ENCODE peak calls at places on chromosome 21, in seven cellular contexts. F, E, V, T, I, S and A are unnamed samples.

GRCh38 chr21:33096426-33096825 is 26.5 kb downstream of the OLIG1 start:
- DNase-seq in F (peak), E (no peak), V (no peak), T (peak), I (no peak), S (no peak), A (no peak)

GRCh38 chr21:31731112-31731801 is 661 bp downstream of the SCAF4 start:
- DNase-seq in F (peak), E (peak), V (peak), T (peak), I (no peak), S (no peak), A (no peak)

GRCh38 chr21:32813265-32813903 is 41.8 kb upstream of the PAXBP1 start:
- DNase-seq in F (peak), E (no peak), V (no peak), T (peak), I (no peak), S (no peak), A (no peak)

GRCh38 chr21:33199516-33200217 is 30.1 kb upstream of the IFNAR2 start:
- DNase-seq in F (peak), E (no peak), V (peak), T (peak), I (peak), S (peak), A (no peak)

GRCh38 chr21:39071623-39072214 is 111.5 kb downstream of the PSMG1 start:
- DNase-seq in F (no peak), E (no peak), V (no peak), T (no peak), I (peak), S (no peak), A (no peak)

GRCh38 chr21:32392299-32392879 is 423 bp downstream of the URB1 start:
- DNase-seq in F (peak), E (no peak), V (no peak), T (peak), I (peak), S (no peak), A (no peak)

GRCh38 chr21:19810779-19811178 is 1187.4 kb upstream of the NCAM2 start:
- DNase-seq in F (no peak), E (no peak), V (no peak), T (no peak), I (no peak), S (no peak), A (no peak)

GRCh38 chr21:16028163-16028562 is 298.4 kb downstream of the USP25 start:
- DNase-seq in F (no peak), E (no peak), V (no peak), T (no peak), I (no peak), S (no peak), A (no peak)

GRCh38 chr21:29104239-29104708 is 26.2 kb upstream of the MAP3K7CL start:
- DNase-seq in F (no peak), E (no peak), V (no peak), T (no peak), I (no peak), S (no peak), A (no peak)

GRCh38 chr21:38486221-38486620 is 12.1 kb downstream of the ERG start:
- DNase-seq in F (no peak), E (no peak), V (no peak), T (no peak), I (peak), S (no peak), A (peak)

GRCh38 chr21:42232176-42232825 is 13.4 kb downstream of the ABCG1 start:
- DNase-seq in F (no peak), E (no peak), V (no peak), T (peak), I (no peak), S (no peak), A (no peak)

GRCh38 chr21:42234464-42235241 is 15.7 kb downstream of the ABCG1 start:
- DNase-seq in F (peak), E (peak), V (peak), T (peak), I (peak), S (no peak), A (no peak)

GRCh38 chr21:42231761-42232160 is 12.8 kb downstream of the ABCG1 start:
- DNase-seq in F (no peak), E (no peak), V (no peak), T (no peak), I (no peak), S (no peak), A (no peak)

GRCh38 chr21:42234026-42234425 is 15.1 kb downstream of the ABCG1 start:
- DNase-seq in F (no peak), E (no peak), V (no peak), T (no peak), I (no peak), S (no peak), A (no peak)

DNA sequence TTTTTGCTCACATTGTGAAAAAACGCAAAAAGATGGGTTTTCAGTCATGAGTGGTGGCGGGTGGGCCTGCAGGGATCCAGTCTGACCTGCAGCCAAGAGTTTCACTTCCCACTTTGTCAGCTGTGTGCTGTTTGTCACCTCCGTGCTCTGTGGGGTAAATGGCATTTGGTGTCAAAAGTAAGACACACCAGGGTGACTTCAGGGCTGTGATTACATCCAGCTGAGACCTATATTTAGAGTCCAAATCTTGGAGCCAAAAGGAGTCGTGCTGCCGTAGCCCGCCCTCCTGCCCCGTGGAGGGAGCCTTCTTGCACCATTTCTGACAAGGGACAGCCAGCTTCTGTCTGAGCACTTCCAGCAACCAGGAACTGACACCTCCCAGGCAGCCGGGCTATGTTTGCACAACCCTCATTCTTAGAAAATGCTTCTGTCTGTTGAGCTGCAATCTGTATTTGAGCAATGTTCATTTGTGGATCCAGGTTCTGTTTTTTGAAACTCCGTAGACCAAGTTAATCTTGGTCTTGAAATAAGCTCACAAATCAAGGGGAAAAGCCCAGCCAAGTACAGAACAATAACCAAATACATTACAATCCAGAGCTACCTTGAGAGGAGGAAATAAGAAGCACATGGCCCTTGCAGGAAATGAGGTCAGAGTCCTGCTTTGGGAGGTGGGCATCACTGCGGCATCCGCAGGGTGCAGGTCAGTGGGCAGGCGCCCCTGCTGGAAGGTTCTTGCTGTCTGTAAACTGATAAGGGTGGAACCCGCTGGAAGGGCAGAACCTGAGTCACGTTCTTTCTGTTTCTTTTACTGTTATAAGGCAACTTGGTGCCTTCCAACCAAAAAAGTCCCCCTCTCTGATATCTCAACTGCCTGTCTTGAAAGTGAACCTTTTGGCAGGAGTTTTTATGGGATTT is 14.4 kb downstream of the ABCG1 start:
- DNase-seq in F (peak), E (peak), V (peak), T (peak), I (peak), S (no peak), A (peak)
- TF ChIP-seq CTCF in F (no peak), E (peak), V (peak), T (peak), I (peak), S (peak), A (peak)

DNA sequence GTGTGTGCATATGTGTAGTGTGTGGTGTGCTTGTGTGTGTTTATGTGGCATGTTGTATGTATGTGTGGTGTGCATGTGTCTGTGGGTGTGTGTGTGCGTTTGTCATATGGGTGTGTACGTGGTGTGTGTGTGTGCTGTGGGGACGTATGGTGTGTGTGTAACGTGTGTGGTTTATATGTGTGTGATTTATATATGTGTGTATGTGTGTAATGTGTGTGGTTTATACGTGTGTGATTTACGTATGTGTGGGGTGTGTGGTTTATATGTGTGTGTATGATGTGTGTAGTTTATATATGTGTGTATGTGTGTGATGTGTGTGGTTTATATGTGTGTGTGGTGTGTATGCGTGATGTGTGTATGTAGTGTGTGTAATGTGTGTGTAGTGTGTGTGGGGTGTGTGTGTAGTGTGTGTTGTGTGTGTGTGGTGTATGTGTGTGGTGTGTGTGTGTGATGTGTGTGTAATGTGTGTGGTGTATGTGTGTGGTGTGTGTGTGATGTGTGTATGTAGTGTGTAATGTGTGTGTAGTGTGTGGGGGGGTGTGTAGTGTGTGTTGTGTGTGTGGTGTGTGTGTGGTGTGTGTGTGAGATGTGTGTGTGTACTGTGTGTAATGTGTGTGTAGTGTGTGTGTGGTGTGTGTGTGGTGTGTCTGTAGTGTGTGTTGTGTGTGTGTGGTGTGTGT is 32.3 kb upstream of the ADARB1 start:
- DNase-seq in F (no peak), E (no peak), V (no peak), T (no peak), I (no peak), S (no peak), A (no peak)
- H3K27ac ChIP-seq in F (no peak), E (peak), V (no peak), T (no peak), I (no peak), S (peak), A (peak)

DNA sequence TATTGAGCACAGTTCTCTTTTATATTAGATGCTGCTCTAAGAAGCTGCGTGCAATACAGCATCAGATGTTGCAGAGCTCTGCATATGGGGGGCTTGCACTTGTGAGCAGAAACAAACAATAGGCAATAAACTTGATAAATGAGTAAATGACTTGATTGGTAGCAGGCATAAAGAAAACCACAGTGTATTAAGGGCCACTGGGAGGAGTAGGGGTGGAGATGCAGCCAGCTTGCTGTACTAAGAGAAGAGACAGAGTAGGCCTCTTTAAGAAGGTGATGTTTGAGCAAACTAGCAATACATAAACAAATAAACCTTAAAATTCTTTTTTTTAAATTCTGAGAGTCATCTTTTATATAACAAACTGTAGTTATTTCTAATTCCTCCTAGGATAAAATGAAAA is 598.5 kb upstream of the ADAMTS5 start:
- DNase-seq in F (no peak), E (no peak), V (no peak), T (no peak), I (no peak), S (no peak), A (no peak)
- TF ChIP-seq CTCF in F (no peak), E (no peak), V (no peak), T (no peak), I (no peak), S (no peak), A (no peak)

GRCh38 chr21:37413553-37414291 is 47.1 kb downstream of the DYRK1A start:
- DNase-seq in F (peak), E (no peak), V (no peak), T (peak), I (no peak), S (no peak), A (no peak)

GRCh38 chr21:37415938-37416337 is 49.4 kb downstream of the DYRK1A start:
- DNase-seq in F (no peak), E (no peak), V (no peak), T (no peak), I (no peak), S (no peak), A (no peak)

GRCh38 chr21:37410639-37411038 is 44.1 kb downstream of the DYRK1A start:
- DNase-seq in F (no peak), E (no peak), V (no peak), T (no peak), I (no peak), S (no peak), A (no peak)

GRCh38 chr21:37414292-37415253 is 48.0 kb downstream of the DYRK1A start:
- DNase-seq in F (no peak), E (no peak), V (no peak), T (no peak), I (no peak), S (no peak), A (no peak)

DNA sequence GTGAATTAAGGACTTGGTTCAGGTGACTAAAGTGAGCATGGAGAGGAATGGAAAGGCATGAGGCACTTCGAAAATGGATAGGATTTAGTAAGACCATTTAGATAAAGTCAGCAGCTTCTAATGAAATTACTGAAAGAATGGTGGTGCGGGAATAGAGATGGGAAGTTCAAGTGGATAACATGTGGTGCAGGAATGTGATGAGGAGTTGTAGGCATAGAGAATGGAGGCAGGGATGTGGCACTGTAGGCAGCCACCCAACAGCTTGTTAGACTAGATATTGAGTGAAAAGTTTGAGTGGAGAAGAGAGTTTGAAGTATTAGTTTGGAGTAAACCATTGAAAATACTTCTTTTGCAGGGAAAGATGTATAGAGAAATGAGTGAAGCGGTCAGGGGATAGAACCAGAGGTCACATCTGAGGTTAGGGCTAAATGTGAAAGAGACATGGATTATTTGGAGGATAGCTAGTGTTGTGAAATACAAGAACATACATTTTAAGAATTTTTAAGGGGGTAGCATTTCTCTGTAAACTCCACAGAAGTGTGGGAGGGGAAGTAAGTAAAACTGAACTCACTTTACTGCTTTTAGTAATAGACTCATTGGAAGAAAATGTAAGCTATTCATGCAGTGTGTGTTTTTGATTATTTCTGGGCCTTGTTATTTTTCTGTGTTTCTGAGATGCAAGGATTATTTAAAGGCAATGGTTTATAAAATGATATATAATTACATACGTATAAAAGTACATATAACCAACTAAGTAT is 46.2 kb downstream of the DYRK1A start:
- DNase-seq in F (no peak), E (no peak), V (no peak), T (no peak), I (no peak), S (no peak), A (no peak)
- H3K27ac ChIP-seq in F (no peak), E (no peak), V (peak), T (no peak), I (no peak), S (no peak), A (no peak)

GRCh38 chr21:14952916-14953315 is 111.9 kb downstream of the NRIP1 start:
- DNase-seq in F (no peak), E (no peak), V (no peak), T (no peak), I (peak), S (no peak), A (no peak)
- TF ChIP-seq CTCF in F (no peak), E (no peak), V (no peak), T (no peak), I (peak), S (no peak), A (no peak)

GRCh38 chr21:46092026-46092764 is 5.7 kb upstream of the COL6A2 start:
- DNase-seq in F (no peak), E (peak), V (peak), T (no peak), I (no peak), S (no peak), A (peak)

GRCh38 chr21:46092811-46093667 is 4.9 kb upstream of the COL6A2 start:
- DNase-seq in F (no peak), E (peak), V (no peak), T (no peak), I (no peak), S (no peak), A (no peak)

GRCh38 chr21:46094401-46095105 is 3.4 kb upstream of the COL6A2 start:
- DNase-seq in F (no peak), E (peak), V (no peak), T (no peak), I (no peak), S (no peak), A (no peak)

GRCh38 chr21:46095106-46095719 is 2.7 kb upstream of the COL6A2 start:
- DNase-seq in F (no peak), E (peak), V (no peak), T (no peak), I (no peak), S (no peak), A (no peak)

GRCh38 chr21:46093668-46094400 is 4.1 kb upstream of the COL6A2 start:
- DNase-seq in F (no peak), E (peak), V (no peak), T (no peak), I (no peak), S (no peak), A (no peak)
- H3K27ac ChIP-seq in F (no peak), E (no peak), V (no peak), T (no peak), I (no peak), S (peak), A (peak)

DNA sequence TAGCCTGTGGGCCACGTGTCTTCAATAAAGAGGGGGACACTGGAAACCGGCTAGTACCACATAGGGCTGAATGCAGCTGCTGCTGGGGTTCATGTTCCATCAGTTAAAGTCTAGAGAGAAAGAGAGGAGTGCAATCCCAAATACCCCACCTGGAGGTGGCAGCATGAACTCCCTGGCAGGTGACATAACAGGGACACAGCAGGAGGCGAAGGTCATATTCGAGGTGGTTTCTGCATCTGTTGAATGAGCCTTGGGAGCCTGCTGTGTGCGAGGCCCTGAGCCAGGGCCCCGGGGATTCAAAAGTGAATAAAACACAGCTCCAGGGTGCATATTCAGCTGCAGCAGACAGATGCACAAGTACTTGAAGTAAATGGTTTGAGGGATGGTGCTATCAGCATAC is 456.9 kb downstream of the SETD4 start:
- DNase-seq in F (no peak), E (no peak), V (no peak), T (no peak), I (no peak), S (no peak), A (no peak)
- TF ChIP-seq CTCF in F (no peak), E (no peak), V (no peak), T (no peak), I (peak), S (no peak), A (no peak)

DNA sequence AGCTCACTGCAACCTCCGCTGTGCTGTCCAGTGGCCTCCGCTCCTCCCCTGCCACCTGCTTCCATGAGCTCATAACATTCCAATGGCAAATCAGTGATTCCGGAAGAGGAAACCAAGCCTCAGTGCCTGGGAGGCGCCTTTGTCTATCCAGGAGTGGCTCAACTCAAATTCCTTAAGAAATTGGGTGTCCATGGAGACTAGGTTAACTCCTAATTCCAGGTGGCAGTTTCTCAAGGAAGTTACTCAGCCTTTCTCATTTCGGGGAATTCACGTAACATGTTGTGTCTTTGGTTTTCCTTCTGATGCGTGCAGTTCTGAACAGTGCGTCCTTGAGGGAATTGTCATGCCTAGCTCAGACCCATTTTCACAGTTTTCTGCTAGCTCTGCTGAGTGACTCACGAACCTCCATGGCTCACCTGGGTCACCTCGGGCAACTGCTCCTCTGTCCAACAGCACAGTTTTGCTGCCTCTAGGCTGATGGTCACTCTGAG is 89.9 kb upstream of the DSCAM start:
- DNase-seq in F (no peak), E (no peak), V (no peak), T (no peak), I (no peak), S (no peak), A (no peak)
- H3K27ac ChIP-seq in F (no peak), E (no peak), V (no peak), T (no peak), I (no peak), S (no peak), A (no peak)

GRCh38 chr21:43272591-43272990 is 103.8 kb downstream of the CRYAA start:
- DNase-seq in F (no peak), E (no peak), V (peak), T (no peak), I (no peak), S (no peak), A (no peak)

GRCh38 chr21:43270800-43271261 is 102.0 kb downstream of the CRYAA start:
- DNase-seq in F (no peak), E (peak), V (peak), T (no peak), I (no peak), S (no peak), A (no peak)

GRCh38 chr21:43273016-43273707 is 104.4 kb downstream of the CRYAA start:
- DNase-seq in F (no peak), E (peak), V (peak), T (no peak), I (no peak), S (no peak), A (no peak)

GRCh38 chr21:43269981-43270670 is 101.3 kb downstream of the CRYAA start:
- DNase-seq in F (no peak), E (peak), V (peak), T (no peak), I (no peak), S (no peak), A (no peak)

GRCh38 chr21:43271452-43272020 is 102.7 kb downstream of the CRYAA start:
- DNase-seq in F (no peak), E (peak), V (peak), T (no peak), I (no peak), S (no peak), A (no peak)
- TF ChIP-seq CTCF in F (no peak), E (no peak), V (no peak), T (no peak), I (no peak), S (no peak), A (no peak)